ENCODE peak calls at places on chromosomes 1 and 21, in six cellular contexts. L is IMR-90, P is breast epithelium, X is BE2C, Y is fibroblast of mammary gland, V is NT2/D1. S is an unnamed sample.

GRCh38 chr1:204842892-204843291 is 27.8 kb upstream of the NFASC start:
- DNase-seq in L (no peak), P (no peak), X (no peak), Y (peak), V (no peak), S (peak)

GRCh38 chr21:25735895-25736597 is 1.3 kb downstream of the GABPA start:
- DNase-seq in L (peak), P (no peak), X (no peak), Y (peak), V (peak), S (no peak)

GRCh38 chr1:64476251-64476952 is 6.5 kb downstream of the CACHD1 start:
- DNase-seq in L (peak), P (no peak), X (no peak), Y (peak), V (no peak), S (no peak)

GRCh38 chr1:26555550-26555981 is 26.0 kb downstream of the RPS6KA1 start:
- DNase-seq in L (no peak), P (peak), X (peak), Y (peak), V (no peak), S (no peak)

GRCh38 chr1:58745666-58746065 is 38.2 kb downstream of the JUN start:
- DNase-seq in L (no peak), P (no peak), X (no peak), Y (no peak), V (no peak), S (no peak)

GRCh38 chr1:44237721-44238457 is 24.6 kb downstream of the DMAP1 start:
- DNase-seq in L (peak), P (no peak), X (peak), Y (peak), V (peak), S (peak)

GRCh38 chr21:44529503-44530125 is 10.4 kb downstream of the KRTAP10-1 start:
- DNase-seq in L (no peak), P (no peak), X (no peak), Y (no peak), V (no peak), S (peak)

GRCh38 chr21:41141031-41141457 is 26.9 kb upstream of the BACE2 start:
- DNase-seq in L (peak), P (peak), X (no peak), Y (peak), V (no peak), S (no peak)

GRCh38 chr1:115057661-115058249 is 28.1 kb downstream of the TSHB start:
- DNase-seq in L (no peak), P (no peak), X (no peak), Y (no peak), V (no peak), S (no peak)

GRCh38 chr1:173477286-173478098 is at the start of gene PRDX6:
- DNase-seq in L (peak), P (peak), X (no peak), Y (peak), V (peak), S (peak)

GRCh38 chr1:216903389-216903754 is 180.1 kb upstream of the ESRRG start:
- DNase-seq in L (peak), P (no peak), X (no peak), Y (no peak), V (no peak), S (no peak)

GRCh38 chr1:23554481-23555224 is 4.6 kb downstream of the ID3 start:
- DNase-seq in L (peak), P (peak), X (peak), Y (peak), V (no peak), S (peak)

GRCh38 chr1:76576876-76577817 is 290.1 kb upstream of the ST6GALNAC5 start:
- DNase-seq in L (no peak), P (no peak), X (peak), Y (no peak), V (no peak), S (no peak)

GRCh38 chr1:246210751-246211150 is 296.3 kb downstream of the SMYD3 start:
- DNase-seq in L (no peak), P (no peak), X (peak), Y (no peak), V (no peak), S (no peak)

GRCh38 chr1:177983824-177984528 is 14.1 kb upstream of the SEC16B start:
- DNase-seq in L (peak), P (no peak), X (no peak), Y (peak), V (no peak), S (no peak)

GRCh38 chr1:99969729-99970591 is at the start of gene SLC35A3:
- DNase-seq in L (peak), P (peak), X (peak), Y (peak), V (peak), S (peak)

GRCh38 chr1:172902861-172903381 is 147.8 kb downstream of the TNFSF18 start:
- DNase-seq in L (peak), P (no peak), X (no peak), Y (peak), V (no peak), S (no peak)

DNA sequence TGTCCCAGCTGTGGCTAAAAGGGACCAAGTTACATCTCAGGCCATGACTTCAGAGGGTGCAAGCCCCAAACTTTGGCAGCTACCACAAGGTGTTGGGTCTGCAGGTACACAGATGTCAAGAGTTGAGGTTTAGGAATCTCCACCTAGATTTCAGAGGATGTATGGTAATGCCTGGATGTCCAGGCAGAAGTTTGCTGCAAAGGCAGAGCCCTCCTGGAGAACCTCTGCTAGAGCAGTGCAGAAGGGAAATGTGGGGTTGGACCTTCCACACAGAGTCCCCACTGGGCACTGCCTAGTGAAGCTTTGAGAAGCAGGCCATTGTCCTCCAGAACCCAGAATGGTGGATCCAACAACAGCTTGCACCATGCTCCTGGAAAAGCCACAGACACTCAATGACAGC is 10.1 kb upstream of the PHGDH start:
- DNase-seq in L (no peak), P (no peak), X (no peak), Y (no peak), V (no peak), S (no peak)
- H3K4me3 ChIP-seq in L (no peak), P (no peak), X (no peak), Y (no peak), V (no peak), S (no peak)

DNA sequence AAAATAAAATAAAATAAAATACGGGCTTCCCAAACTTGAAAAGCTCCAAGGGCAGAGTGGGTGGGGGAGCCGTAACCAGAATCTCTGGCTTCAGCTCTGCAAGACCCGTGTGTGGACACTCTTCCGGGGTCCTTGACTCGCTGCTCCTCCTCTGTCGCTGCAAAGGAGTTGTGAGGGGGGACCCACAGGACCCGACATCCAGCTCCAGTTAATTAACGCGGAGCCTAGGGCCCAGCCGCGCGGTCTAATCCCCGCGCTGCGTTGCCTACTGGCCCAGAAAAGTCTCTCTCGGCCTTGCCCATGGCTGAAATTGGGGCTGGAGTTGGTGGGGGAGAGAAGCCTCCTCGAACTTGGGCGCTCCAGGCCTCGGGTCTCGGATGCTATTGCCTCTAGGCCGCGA is 1.8 kb downstream of the LMX1A start:
- DNase-seq in L (no peak), P (no peak), X (no peak), Y (no peak), V (no peak), S (no peak)
- H3K4me3 ChIP-seq in L (no peak), P (no peak), X (no peak), Y (no peak), V (peak), S (no peak)

DNA sequence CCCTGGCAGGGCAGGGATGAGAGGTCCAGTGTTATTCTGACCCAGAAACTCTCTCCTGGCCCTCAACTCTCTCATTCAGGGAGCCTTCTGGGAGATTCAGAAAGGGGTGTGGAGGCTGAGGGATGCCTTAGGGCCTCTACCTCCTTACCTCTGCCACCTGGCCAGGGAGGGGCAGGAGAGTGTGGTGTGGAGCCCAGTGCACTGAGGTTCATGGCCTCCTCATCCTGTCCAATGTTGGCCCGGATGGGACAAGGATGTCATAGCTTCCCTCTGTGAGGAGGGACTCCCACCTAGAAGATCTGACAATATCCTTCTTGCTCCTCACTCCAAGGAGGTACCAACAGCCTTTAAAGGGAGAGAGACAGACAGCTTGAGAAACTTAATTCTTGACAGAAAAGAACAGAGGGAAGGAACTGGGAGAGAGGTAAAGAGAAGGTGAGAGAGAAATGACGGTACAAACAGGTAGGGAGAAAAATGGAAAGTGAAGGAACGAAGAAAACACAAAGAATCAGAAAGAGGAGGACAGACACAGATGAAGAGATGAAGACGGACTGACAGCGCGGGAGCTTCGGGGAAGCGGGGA is 783 bp downstream of the BEND5 start:
- DNase-seq in L (no peak), P (no peak), X (no peak), Y (no peak), V (no peak), S (no peak)
- H3K4me3 ChIP-seq in L (peak), P (peak), X (peak), Y (no peak), V (peak), S (peak)

GRCh38 chr1:170661646-170662411 is 2.1 kb upstream of the PRRX1 start:
- DNase-seq in L (peak), P (no peak), X (no peak), Y (peak), V (peak), S (peak)
- H3K4me3 ChIP-seq in L (peak), P (peak), X (no peak), Y (peak), V (peak), S (peak)

GRCh38 chr21:17002628-17003027 is 510.2 kb upstream of the CXADR start:
- DNase-seq in L (no peak), P (no peak), X (no peak), Y (no peak), V (no peak), S (no peak)

GRCh38 chr21:17003221-17003620 is 509.6 kb upstream of the CXADR start:
- DNase-seq in L (peak), P (no peak), X (no peak), Y (peak), V (no peak), S (no peak)

GRCh38 chr21:17003763-17004373 is 509.0 kb upstream of the CXADR start:
- DNase-seq in L (peak), P (no peak), X (no peak), Y (peak), V (no peak), S (no peak)
- H3K4me3 ChIP-seq in L (no peak), P (no peak), X (no peak), Y (peak), V (no peak), S (no peak)

GRCh38 chr1:39165488-39165887 is 39.0 kb upstream of the MACF1 start:
- DNase-seq in L (no peak), P (no peak), X (no peak), Y (no peak), V (no peak), S (no peak)
- H3K4me3 ChIP-seq in L (no peak), P (no peak), X (no peak), Y (no peak), V (no peak), S (no peak)

S was measured in WERI-Rb-1.